ENCODE peak calls at places on chromosomes 12 and 14, in seven cellular contexts. N is activated naive CD8-positive, alpha-beta T cell treated with anti-CD3 and anti-CD28 coated beads for 36 hours; W is activated naive CD4-positive, alpha-beta T cell treated with anti-CD3 and anti-CD28 coated beads for 36 hours; U is NCI-H1092 treated with DMSO at 0.1 percent for 48 hours; P is ACHN; A is pancreas; H is RPMI8226. Y is an unnamed sample.

GRCh38 chr12:118780939-118781338 is 200.4 kb upstream of the SRRM4 start:
- DNase-seq in U (no peak), P (no peak), A (no peak), N (no peak), H (no peak), W (no peak), Y (no peak)

GRCh38 chr14:99476864-99477263 is 3.8 kb downstream of the SETD3 start:
- DNase-seq in U (no peak), A (no peak), P (peak), H (no peak), N (no peak), W (no peak), Y (no peak)

GRCh38 chr12:9868271-9868815 is 811 bp downstream of the CLEC2B start:
- DNase-seq in U (no peak), A (no peak), P (no peak), W (no peak), N (no peak), H (no peak), Y (no peak)

GRCh38 chr12:108642899-108643654 is 9.4 kb upstream of the SELPLG start:
- DNase-seq in P (no peak), U (no peak), N (no peak), W (no peak), A (no peak), H (peak), Y (no peak)

GRCh38 chr14:88129306-88130056 is 124.5 kb downstream of the GPR65 start:
- DNase-seq in P (no peak), W (peak), U (no peak), A (no peak), H (no peak), N (no peak), Y (no peak)

GRCh38 chr12:66352197-66352596 is 49.9 kb downstream of the HELB start:
- DNase-seq in A (no peak), P (peak), N (peak), W (peak), H (no peak), U (no peak), Y (no peak)

GRCh38 chr12:18864900-18865561 is 127.1 kb downstream of the CAPZA3 start:
- DNase-seq in N (no peak), A (no peak), P (peak), H (no peak), W (no peak), U (no peak), Y (no peak)

GRCh38 chr12:24496755-24497154 is 452.1 kb downstream of the BCAT1 start:
- DNase-seq in A (no peak), P (peak), N (no peak), W (no peak), U (no peak), H (no peak), Y (no peak)

GRCh38 chr14:36771256-36771655 is 109.6 kb downstream of the PAX9 start:
- DNase-seq in H (no peak), N (no peak), U (peak), A (no peak), W (no peak), P (no peak), Y (no peak)

GRCh38 chr12:3271146-3271545 is 194.0 kb downstream of the TSPAN9 start:
- DNase-seq in H (no peak), P (no peak), U (no peak), W (no peak), A (no peak), N (no peak), Y (no peak)

GRCh38 chr12:27554421-27555186 is 30.6 kb downstream of the PPFIBP1 start:
- DNase-seq in W (no peak), A (no peak), H (no peak), U (no peak), N (no peak), P (no peak), Y (no peak)

GRCh38 chr12:64714551-64714968 is 44.6 kb downstream of the GNS start:
- DNase-seq in P (no peak), U (no peak), H (no peak), W (no peak), A (no peak), N (no peak), Y (no peak)

GRCh38 chr12:121668750-121669524 is 517 bp downstream of the MORN3 start:
- DNase-seq in H (peak), W (peak), A (no peak), P (peak), U (peak), N (peak), Y (no peak)